ENCODE peak calls at places on chromosomes 6 and 20, in five cellular contexts. P is K562, B is SK-N-SH, V is H1, O is HepG2. N is an unnamed sample.

GRCh38 chr6:105600342-105601293 is 197.7 kb upstream of the PREP start:
- DNase-seq in P (no peak), V (no peak), O (no peak), B (no peak), N (no peak)

GRCh38 chr6:75896526-75896925 is 147.5 kb downstream of the MYO6 start:
- DNase-seq in V (no peak), B (no peak), P (no peak), O (no peak), N (no peak)

GRCh38 chr6:26441977-26442376 is 1.7 kb downstream of the BTN3A3 start:
- DNase-seq in P (no peak), O (no peak), V (no peak), B (no peak), N (no peak)

GRCh38 chr6:71533939-71534379 is 245.3 kb downstream of the OGFRL1 start:
- DNase-seq in B (peak), P (peak), V (no peak), O (peak), N (peak)

GRCh38 chr6:164085552-164086325 is 671.2 kb downstream of the QKI start:
- DNase-seq in P (no peak), B (no peak), V (no peak), O (no peak), N (no peak)

GRCh38 chr6:1321715-1322114 is 9.8 kb downstream of the FOXQ1 start:
- DNase-seq in V (no peak), O (no peak), P (no peak), B (no peak), N (no peak)

GRCh38 chr6:37517411-37517812 is 17.7 kb upstream of the CCDC167 start:
- DNase-seq in O (no peak), V (no peak), P (no peak), B (no peak), N (no peak)

GRCh38 chr6:162443101-162443500 is 284.5 kb downstream of the PRKN start:
- DNase-seq in V (no peak), P (no peak), B (no peak), O (no peak), N (no peak)

GRCh38 chr6:168616807-168617756 is 176.1 kb downstream of the SMOC2 start:
- DNase-seq in V (no peak), B (peak), P (no peak), O (no peak), N (peak)

GRCh38 chr6:89970609-89971337 is 76.5 kb downstream of the GJA10 start:
- DNase-seq in O (peak), P (peak), V (no peak), B (peak), N (peak)

GRCh38 chr20:45229264-45230056 is 8.3 kb downstream of the SEMG2 start:
- DNase-seq in B (peak), O (peak), V (peak), P (peak), N (no peak)

GRCh38 chr6:168607272-168608112 is 166.5 kb downstream of the SMOC2 start:
- DNase-seq in V (no peak), B (no peak), P (no peak), O (no peak), N (no peak)

GRCh38 chr6:36757943-36758508 is 60.4 kb downstream of the RAB44 start:
- DNase-seq in P (no peak), B (no peak), O (no peak), V (no peak), N (no peak)

GRCh38 chr20:38985603-38986170 is 23.5 kb downstream of the DHX35 start:
- DNase-seq in P (no peak), O (peak), B (no peak), V (no peak), N (no peak)

GRCh38 chr20:51024761-51025160 is 1.9 kb upstream of the KCNG1 start:
- DNase-seq in B (no peak), O (no peak), V (no peak), P (no peak), N (no peak)

GRCh38 chr6:129175066-129175465 is 292.1 kb downstream of the LAMA2 start:
- DNase-seq in O (no peak), V (no peak), P (no peak), B (no peak), N (no peak)

GRCh38 chr6:137801352-137802088 is 65.5 kb upstream of the TNFAIP3 start:
- DNase-seq in B (no peak), O (no peak), V (no peak), P (no peak), N (no peak)

GRCh38 chr20:47866480-47866879 is 81.2 kb upstream of the SULF2 start:
- DNase-seq in O (no peak), P (no peak), B (no peak), V (no peak), N (no peak)
- TF ChIP-seq JUND in O (no peak), P (no peak), B (no peak), V (no peak), N (no peak)

GRCh38 chr6:132188865-132189264 is 212.4 kb downstream of the MOXD1 start:
- DNase-seq in V (no peak), P (no peak), B (no peak), O (no peak), N (no peak)
- TF ChIP-seq JUND in V (no peak), P (no peak), B (peak), O (no peak), N (no peak)

DNA sequence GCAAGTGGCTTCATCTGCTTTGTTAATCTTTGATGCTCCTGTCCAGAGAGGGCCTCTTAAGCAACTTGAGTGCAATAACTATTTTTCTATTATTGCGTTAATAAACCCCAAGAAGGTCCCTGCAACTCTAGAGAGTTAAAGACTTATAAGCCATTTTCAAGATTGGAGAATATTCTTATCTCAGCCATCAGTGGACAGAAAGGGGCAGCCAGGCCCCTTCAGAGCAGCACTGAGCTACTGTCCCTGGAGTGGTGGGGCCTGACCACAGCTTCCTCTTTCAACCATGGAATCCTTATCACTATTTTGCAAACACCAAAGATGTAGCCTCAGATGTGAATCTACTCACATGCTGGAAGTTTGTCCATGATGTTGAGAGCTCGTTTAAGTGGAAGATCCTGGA is 2.8 kb upstream of the MAS1L start:
- DNase-seq in P (no peak), V (no peak), B (no peak), O (no peak), N (no peak)
- TF ChIP-seq JUND in P (peak), V (no peak), B (no peak), O (no peak), N (no peak)

GRCh38 chr6:33822575-33823395 is 19.0 kb upstream of the MLN start:
- DNase-seq in B (peak), P (peak), O (peak), V (peak), N (peak)
- TF ChIP-seq JUND in B (no peak), P (no peak), O (no peak), V (no peak), N (no peak)

GRCh38 chr20:1912056-1912455 is 16.8 kb downstream of the SIRPA start:
- DNase-seq in V (no peak), B (no peak), O (no peak), P (peak), N (no peak)
- TF ChIP-seq JUND in V (no peak), B (no peak), O (no peak), P (no peak), N (no peak)